ENCODE peak calls at places on chromosome 4, in four cellular contexts. One of them, this sample, is unnamed.

GRCh38 chr4:150368667-150369066 is 213.3 kb upstream of the MAB21L2 start:
- DNase-seq in fibroblast of lung: peak
- DNase-seq in IMR-90: peak
- DNase-seq in HCT116: no peak
- DNase-seq in this sample: no peak

GRCh38 chr4:70705856-70706461 is 15.8 kb upstream of the RUFY3 start:
- DNase-seq in HCT116: no peak
- DNase-seq in fibroblast of lung: no peak
- DNase-seq in IMR-90: peak
- DNase-seq in this sample: no peak

GRCh38 chr4:89803915-89804314 is 33.0 kb downstream of the SNCA start:
- DNase-seq in HCT116: no peak
- DNase-seq in IMR-90: no peak
- DNase-seq in fibroblast of lung: no peak
- DNase-seq in this sample: no peak

GRCh38 chr4:37873383-37873782 is 17.5 kb upstream of the TBC1D1 start:
- DNase-seq in IMR-90: peak
- DNase-seq in fibroblast of lung: peak
- DNase-seq in HCT116: no peak
- DNase-seq in this sample: no peak

GRCh38 chr4:124321370-124321769 is 391.2 kb downstream of the ANKRD50 start:
- DNase-seq in HCT116: no peak
- DNase-seq in IMR-90: peak
- DNase-seq in fibroblast of lung: peak
- DNase-seq in this sample: no peak

GRCh38 chr4:16717266-16717970 is 181.0 kb downstream of the LDB2 start:
- DNase-seq in fibroblast of lung: peak
- DNase-seq in HCT116: no peak
- DNase-seq in IMR-90: peak
- DNase-seq in this sample: no peak

GRCh38 chr4:78569291-78569821 is 17.8 kb downstream of the ANXA3 start:
- DNase-seq in IMR-90: peak
- DNase-seq in fibroblast of lung: peak
- DNase-seq in HCT116: peak
- DNase-seq in this sample: no peak

GRCh38 chr4:14169460-14169859 is 541.9 kb upstream of the BOD1L1 start:
- DNase-seq in IMR-90: peak
- DNase-seq in fibroblast of lung: peak
- DNase-seq in HCT116: no peak
- DNase-seq in this sample: no peak

GRCh38 chr4:156113138-156113537 is 159.5 kb upstream of the CTSO start:
- DNase-seq in fibroblast of lung: no peak
- DNase-seq in IMR-90: no peak
- DNase-seq in HCT116: no peak
- DNase-seq in this sample: no peak

GRCh38 chr4:85725727-85726170 is 250.8 kb downstream of the ARHGAP24 start:
- DNase-seq in fibroblast of lung: peak
- DNase-seq in IMR-90: no peak
- DNase-seq in HCT116: no peak
- DNase-seq in this sample: no peak

GRCh38 chr4:170091069-170091696 is 1.4 kb upstream of the AADAT start:
- DNase-seq in IMR-90: no peak
- DNase-seq in fibroblast of lung: no peak
- DNase-seq in HCT116: no peak
- DNase-seq in this sample: peak

GRCh38 chr4:173879286-173879908 is 349.4 kb upstream of the HAND2 start:
- DNase-seq in fibroblast of lung: no peak
- DNase-seq in IMR-90: no peak
- DNase-seq in HCT116: no peak
- DNase-seq in this sample: no peak

GRCh38 chr4:577499-578450 is 1.7 kb upstream of the TMEM271 start:
- DNase-seq in HCT116: no peak
- DNase-seq in fibroblast of lung: peak
- DNase-seq in IMR-90: no peak
- DNase-seq in this sample: peak

GRCh38 chr4:124650614-124651013 is 61.9 kb downstream of the ANKRD50 start:
- DNase-seq in HCT116: no peak
- DNase-seq in IMR-90: no peak
- DNase-seq in fibroblast of lung: no peak
- DNase-seq in this sample: no peak

GRCh38 chr4:65341557-65341956 is 328.7 kb downstream of the EPHA5 start:
- DNase-seq in fibroblast of lung: no peak
- DNase-seq in HCT116: no peak
- DNase-seq in IMR-90: no peak
- DNase-seq in this sample: no peak

GRCh38 chr4:128163177-128164117 is 102.3 kb downstream of the LARP1B start:
- DNase-seq in IMR-90: peak
- DNase-seq in HCT116: peak
- DNase-seq in fibroblast of lung: peak
- DNase-seq in this sample: no peak

GRCh38 chr4:23881674-23882337 is 8.0 kb downstream of the PPARGC1A start:
- DNase-seq in fibroblast of lung: no peak
- DNase-seq in HCT116: no peak
- DNase-seq in IMR-90: no peak
- DNase-seq in this sample: no peak

GRCh38 chr4:160235771-160236170 is 1132.9 kb downstream of the RAPGEF2 start:
- DNase-seq in HCT116: no peak
- DNase-seq in fibroblast of lung: no peak
- DNase-seq in IMR-90: no peak
- DNase-seq in this sample: no peak

GRCh38 chr4:130233377-130234047 is 1137.6 kb downstream of the C4orf33 start:
- DNase-seq in HCT116: no peak
- DNase-seq in fibroblast of lung: peak
- DNase-seq in IMR-90: no peak
- DNase-seq in this sample: no peak

GRCh38 chr4:80138556-80139538 is 58.5 kb upstream of the PRDM8 start:
- DNase-seq in IMR-90: peak
- DNase-seq in HCT116: no peak
- DNase-seq in fibroblast of lung: peak
- DNase-seq in this sample: no peak

GRCh38 chr4:4677825-4678522 is 136.1 kb upstream of the STX18 start:
- DNase-seq in fibroblast of lung: peak
- DNase-seq in HCT116: peak
- DNase-seq in IMR-90: peak
- DNase-seq in this sample: peak

GRCh38 chr4:112127736-112128322 is 17.4 kb upstream of the FAM241A start:
- DNase-seq in HCT116: no peak
- DNase-seq in IMR-90: peak
- DNase-seq in fibroblast of lung: no peak
- DNase-seq in this sample: no peak

GRCh38 chr4:53818112-53818511 is 226.8 kb upstream of the LNX1 start:
- DNase-seq in IMR-90: peak
- DNase-seq in fibroblast of lung: peak
- DNase-seq in HCT116: no peak
- DNase-seq in this sample: no peak

GRCh38 chr4:6372649-6373525 is 99.5 kb downstream of the PPP2R2C start:
- DNase-seq in IMR-90: peak
- DNase-seq in fibroblast of lung: peak
- DNase-seq in HCT116: peak
- DNase-seq in this sample: peak

GRCh38 chr4:74543983-74544382 is 99.0 kb downstream of the AREG start:
- DNase-seq in IMR-90: peak
- DNase-seq in HCT116: no peak
- DNase-seq in fibroblast of lung: peak
- DNase-seq in this sample: no peak

GRCh38 chr4:166165829-166166420 is 292.9 kb downstream of the TLL1 start:
- DNase-seq in fibroblast of lung: peak
- DNase-seq in HCT116: peak
- DNase-seq in IMR-90: peak
- DNase-seq in this sample: no peak

GRCh38 chr4:85084371-85085170 is 118.1 kb upstream of the WDFY3 start:
- DNase-seq in HCT116: peak
- DNase-seq in fibroblast of lung: peak
- DNase-seq in IMR-90: peak
- DNase-seq in this sample: no peak

GRCh38 chr4:47831026-47831689 is 6.7 kb downstream of the CORIN start:
- DNase-seq in HCT116: no peak
- DNase-seq in IMR-90: no peak
- DNase-seq in fibroblast of lung: no peak
- DNase-seq in this sample: no peak

GRCh38 chr4:84477738-84478137 is 21.4 kb downstream of the NKX6-1 start:
- DNase-seq in IMR-90: no peak
- DNase-seq in HCT116: no peak
- DNase-seq in fibroblast of lung: no peak
- DNase-seq in this sample: no peak

GRCh38 chr4:103198111-103198765 is at the start of gene CENPE:
- DNase-seq in fibroblast of lung: peak
- DNase-seq in IMR-90: peak
- DNase-seq in HCT116: peak
- DNase-seq in this sample: peak

GRCh38 chr4:103199009-103199408 is 866 bp upstream of the CENPE start:
- DNase-seq in IMR-90: no peak
- DNase-seq in fibroblast of lung: no peak
- DNase-seq in HCT116: no peak
- DNase-seq in this sample: no peak

GRCh38 chr4:103204114-103204513 is 6.0 kb upstream of the CENPE start:
- DNase-seq in HCT116: peak
- DNase-seq in fibroblast of lung: peak
- DNase-seq in IMR-90: no peak
- DNase-seq in this sample: no peak

GRCh38 chr4:103201724-103202123 is 3.6 kb upstream of the CENPE start:
- DNase-seq in fibroblast of lung: no peak
- DNase-seq in IMR-90: no peak
- DNase-seq in HCT116: no peak
- DNase-seq in this sample: no peak

DNA sequence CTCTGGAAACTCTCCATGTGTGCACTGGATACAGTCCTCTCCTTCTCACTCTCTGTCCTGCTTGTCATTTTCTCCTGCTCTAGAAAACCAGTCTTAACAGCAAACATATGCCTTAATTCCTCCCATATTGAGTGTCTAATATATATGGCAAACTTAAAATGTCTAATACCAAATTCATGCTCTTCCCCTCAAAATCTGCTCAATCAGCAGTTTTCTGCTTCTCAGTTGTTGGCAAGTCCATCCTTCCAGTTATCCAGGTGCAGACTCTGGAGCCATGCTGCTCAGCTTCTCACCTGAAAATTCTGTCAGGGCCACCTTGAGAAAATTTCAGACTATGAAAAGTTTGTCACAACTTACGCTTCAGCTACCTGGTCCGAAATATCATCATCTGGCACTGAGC is 3.1 kb upstream of the CENPE start:
- DNase-seq in IMR-90: no peak
- DNase-seq in fibroblast of lung: no peak
- DNase-seq in HCT116: no peak
- DNase-seq in this sample: no peak
- H2AFZ ChIP-seq in IMR-90: no peak
- H2AFZ ChIP-seq in fibroblast of lung: no peak
- H2AFZ ChIP-seq in HCT116: no peak
- H2AFZ ChIP-seq in this sample: no peak

DNA sequence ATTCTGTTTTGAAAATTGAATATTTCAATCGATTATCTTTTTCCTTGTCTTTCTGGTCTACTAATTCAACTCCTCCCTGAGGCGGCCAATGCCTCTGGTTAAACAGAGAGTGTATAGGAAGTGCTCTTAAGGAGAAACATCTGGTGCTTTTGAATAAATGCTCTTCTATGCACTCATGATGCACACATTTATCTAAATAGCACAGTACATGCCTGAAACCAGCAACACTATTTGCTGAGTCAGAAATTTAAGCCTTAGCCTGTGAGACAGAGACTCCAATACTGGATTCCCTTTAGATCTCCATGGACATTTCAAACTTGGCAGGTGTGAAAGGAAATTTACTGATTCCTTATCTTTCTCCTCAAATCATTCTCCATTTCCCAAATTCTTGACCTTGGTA is 118.6 kb downstream of the SLIT2 start:
- DNase-seq in HCT116: no peak
- DNase-seq in IMR-90: peak
- DNase-seq in fibroblast of lung: peak
- DNase-seq in this sample: no peak
- H2AFZ ChIP-seq in HCT116: no peak
- H2AFZ ChIP-seq in IMR-90: no peak
- H2AFZ ChIP-seq in fibroblast of lung: no peak
- H2AFZ ChIP-seq in this sample: no peak

GRCh38 chr4:2261110-2261852 is 628 bp downstream of the MXD4 start:
- DNase-seq in IMR-90: peak
- DNase-seq in HCT116: no peak
- DNase-seq in fibroblast of lung: peak
- DNase-seq in this sample: no peak

GRCh38 chr4:2263701-2264321 is 1.9 kb upstream of the MXD4 start:
- DNase-seq in HCT116: no peak
- DNase-seq in IMR-90: no peak
- DNase-seq in fibroblast of lung: no peak
- DNase-seq in this sample: no peak

GRCh38 chr4:2262944-2263250 is 988 bp upstream of the MXD4 start:
- DNase-seq in HCT116: no peak
- DNase-seq in IMR-90: no peak
- DNase-seq in fibroblast of lung: no peak
- DNase-seq in this sample: no peak

GRCh38 chr4:2261853-2262144 is at the start of gene MXD4:
- DNase-seq in fibroblast of lung: no peak
- DNase-seq in HCT116: no peak
- DNase-seq in IMR-90: no peak
- DNase-seq in this sample: no peak

GRCh38 chr4:2262145-2262943 is 435 bp upstream of the MXD4 start:
- DNase-seq in IMR-90: peak
- DNase-seq in HCT116: peak
- DNase-seq in fibroblast of lung: peak
- DNase-seq in this sample: peak
- H2AFZ ChIP-seq in IMR-90: peak
- H2AFZ ChIP-seq in HCT116: no peak
- H2AFZ ChIP-seq in fibroblast of lung: peak
- H2AFZ ChIP-seq in this sample: no peak

GRCh38 chr4:25860586-25861421 is 2.0 kb downstream of the SEL1L3 start:
- DNase-seq in IMR-90: peak
- DNase-seq in HCT116: no peak
- DNase-seq in fibroblast of lung: peak
- DNase-seq in this sample: no peak

GRCh38 chr4:25862411-25863346 is at the start of gene SEL1L3:
- DNase-seq in IMR-90: no peak
- DNase-seq in HCT116: no peak
- DNase-seq in fibroblast of lung: no peak
- DNase-seq in this sample: peak

GRCh38 chr4:25861422-25861926 is 1.3 kb downstream of the SEL1L3 start:
- DNase-seq in IMR-90: peak
- DNase-seq in fibroblast of lung: peak
- DNase-seq in HCT116: no peak
- DNase-seq in this sample: no peak

GRCh38 chr4:25863347-25863784 is 578 bp upstream of the SEL1L3 start:
- DNase-seq in HCT116: no peak
- DNase-seq in fibroblast of lung: no peak
- DNase-seq in IMR-90: no peak
- DNase-seq in this sample: peak

DNA sequence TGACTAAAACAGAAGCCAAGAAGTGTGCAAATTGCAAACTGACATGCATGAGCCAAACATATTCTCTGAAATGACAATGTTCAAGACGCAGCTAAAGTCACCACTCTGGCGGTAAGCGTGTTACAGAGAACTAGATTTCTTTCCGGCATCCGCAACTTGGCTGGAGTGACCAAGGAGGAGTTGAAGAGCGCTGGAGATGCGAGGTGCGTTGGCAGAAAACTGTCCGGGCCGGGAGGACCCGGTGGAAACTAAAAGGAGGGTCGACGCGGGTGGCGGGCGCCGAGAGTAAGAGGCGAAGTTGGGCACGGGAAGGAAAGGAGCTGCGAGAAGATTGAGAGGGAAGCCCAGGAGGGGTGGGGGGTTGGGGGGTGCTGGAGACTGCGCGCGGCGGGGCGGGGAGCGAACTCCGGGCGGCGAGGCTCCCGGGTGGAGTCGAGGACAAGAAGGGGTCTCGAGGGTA is 807 bp downstream of the SEL1L3 start:
- DNase-seq in HCT116: no peak
- DNase-seq in IMR-90: peak
- DNase-seq in fibroblast of lung: peak
- DNase-seq in this sample: peak
- H2AFZ ChIP-seq in HCT116: no peak
- H2AFZ ChIP-seq in IMR-90: peak
- H2AFZ ChIP-seq in fibroblast of lung: peak
- H2AFZ ChIP-seq in this sample: no peak